ENCODE peak calls at places on chromosomes 13 and 19, in five cellular contexts. One of them, this sample, is unnamed.

GRCh38 chr13:44664308-44664707 is 88.2 kb upstream of the TSC22D1 start:
- DNase-seq in sigmoid colon: no peak
- DNase-seq in AG10803: no peak
- DNase-seq in tibial nerve: no peak
- DNase-seq in fibroblast of mammary gland: no peak
- DNase-seq in this sample: no peak

GRCh38 chr19:55498246-55498645 is 10.0 kb downstream of the SSC5D start:
- DNase-seq in sigmoid colon: no peak
- DNase-seq in AG10803: no peak
- DNase-seq in tibial nerve: no peak
- DNase-seq in fibroblast of mammary gland: no peak
- DNase-seq in this sample: no peak

GRCh38 chr19:38792250-38793111 is 3.5 kb downstream of the LGALS7B start:
- DNase-seq in sigmoid colon: peak
- DNase-seq in AG10803: no peak
- DNase-seq in tibial nerve: no peak
- DNase-seq in fibroblast of mammary gland: peak
- DNase-seq in this sample: peak

GRCh38 chr13:27403727-27404385 is 20.6 kb upstream of the GTF3A start:
- DNase-seq in sigmoid colon: no peak
- DNase-seq in AG10803: no peak
- DNase-seq in tibial nerve: no peak
- DNase-seq in fibroblast of mammary gland: no peak
- DNase-seq in this sample: no peak

GRCh38 chr19:10044390-10044789 is 31.1 kb downstream of the RDH8 start:
- DNase-seq in sigmoid colon: no peak
- DNase-seq in AG10803: no peak
- DNase-seq in tibial nerve: no peak
- DNase-seq in fibroblast of mammary gland: no peak
- DNase-seq in this sample: no peak

GRCh38 chr19:56692496-56692895 is 20.9 kb upstream of the ZNF835 start:
- DNase-seq in sigmoid colon: no peak
- DNase-seq in AG10803: no peak
- DNase-seq in tibial nerve: no peak
- DNase-seq in fibroblast of mammary gland: no peak
- DNase-seq in this sample: no peak

GRCh38 chr19:39129116-39129515 is 3.5 kb downstream of the PAK4 start:
- DNase-seq in sigmoid colon: no peak
- DNase-seq in AG10803: no peak
- DNase-seq in tibial nerve: no peak
- DNase-seq in fibroblast of mammary gland: no peak
- DNase-seq in this sample: no peak

GRCh38 chr19:4556574-4557185 is 2.8 kb downstream of the SEMA6B start:
- DNase-seq in sigmoid colon: no peak
- DNase-seq in AG10803: no peak
- DNase-seq in tibial nerve: no peak
- DNase-seq in fibroblast of mammary gland: peak
- DNase-seq in this sample: no peak

GRCh38 chr13:34039678-34040077 is 221.7 kb downstream of the RFC3 start:
- DNase-seq in sigmoid colon: no peak
- DNase-seq in AG10803: no peak
- DNase-seq in tibial nerve: no peak
- DNase-seq in fibroblast of mammary gland: no peak
- DNase-seq in this sample: no peak

GRCh38 chr19:58317481-58318072 is 9.2 kb upstream of the ZSCAN22 start:
- DNase-seq in sigmoid colon: no peak
- DNase-seq in AG10803: peak
- DNase-seq in tibial nerve: no peak
- DNase-seq in fibroblast of mammary gland: peak
- DNase-seq in this sample: peak

GRCh38 chr19:17686592-17687042 is 1.5 kb downstream of the UNC13A start:
- DNase-seq in sigmoid colon: no peak
- DNase-seq in AG10803: no peak
- DNase-seq in tibial nerve: no peak
- DNase-seq in fibroblast of mammary gland: no peak
- DNase-seq in this sample: peak

GRCh38 chr13:112062619-112063308 is 4.2 kb upstream of the SOX1 start:
- DNase-seq in sigmoid colon: no peak
- DNase-seq in AG10803: no peak
- DNase-seq in tibial nerve: no peak
- DNase-seq in fibroblast of mammary gland: no peak
- DNase-seq in this sample: no peak
- TF ChIP-seq CTCF in sigmoid colon: no peak
- TF ChIP-seq CTCF in AG10803: no peak
- TF ChIP-seq CTCF in tibial nerve: no peak
- TF ChIP-seq CTCF in fibroblast of mammary gland: no peak
- TF ChIP-seq CTCF in this sample: peak

DNA sequence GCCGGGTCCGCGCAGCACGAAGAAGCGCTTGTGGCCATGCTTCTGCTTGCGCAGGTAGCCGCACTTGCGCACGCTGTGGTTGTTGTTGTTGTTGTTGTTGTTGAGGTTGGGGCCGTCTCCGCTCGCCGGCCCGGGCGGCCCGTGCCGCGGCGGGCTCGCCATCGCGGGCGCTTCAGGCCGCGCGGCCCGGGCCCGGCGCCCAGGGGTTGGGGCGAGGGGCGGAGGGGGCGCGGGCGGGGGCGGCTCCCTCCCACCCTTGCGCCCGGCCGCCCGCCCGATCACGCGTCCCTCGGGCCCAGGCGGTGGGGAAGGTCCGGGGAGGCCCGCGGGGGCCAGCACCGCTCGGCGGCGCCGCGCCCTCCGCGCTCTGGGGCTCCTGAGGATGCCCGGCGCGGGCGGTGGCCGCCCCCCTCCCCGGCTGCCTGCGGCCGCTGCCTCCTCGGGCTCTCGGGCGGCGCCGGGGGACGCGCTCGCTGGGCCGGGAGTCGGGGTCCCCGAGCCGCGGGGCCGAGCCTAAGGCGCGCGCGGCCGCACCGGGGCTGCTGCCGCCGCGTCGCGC is 412 bp downstream of the IRS2 start:
- DNase-seq in sigmoid colon: no peak
- DNase-seq in AG10803: no peak
- DNase-seq in tibial nerve: no peak
- DNase-seq in fibroblast of mammary gland: no peak
- DNase-seq in this sample: no peak
- H3K4me3 ChIP-seq in sigmoid colon: peak
- H3K4me3 ChIP-seq in AG10803: peak
- H3K4me3 ChIP-seq in tibial nerve: peak
- H3K4me3 ChIP-seq in fibroblast of mammary gland: peak
- H3K4me3 ChIP-seq in this sample: peak

GRCh38 chr19:14347999-14348889 is 33.0 kb upstream of the ADGRE5 start:
- DNase-seq in sigmoid colon: peak
- DNase-seq in AG10803: peak
- DNase-seq in tibial nerve: peak
- DNase-seq in fibroblast of mammary gland: peak
- DNase-seq in this sample: peak
- TF ChIP-seq CTCF in sigmoid colon: peak
- TF ChIP-seq CTCF in AG10803: peak
- TF ChIP-seq CTCF in tibial nerve: peak
- TF ChIP-seq CTCF in fibroblast of mammary gland: peak
- TF ChIP-seq CTCF in this sample: peak

GRCh38 chr13:51158365-51158764 is 47.3 kb upstream of the C13orf42 start:
- DNase-seq in sigmoid colon: no peak
- DNase-seq in AG10803: no peak
- DNase-seq in tibial nerve: no peak
- DNase-seq in fibroblast of mammary gland: no peak
- DNase-seq in this sample: no peak

GRCh38 chr13:51153527-51153926 is 42.5 kb upstream of the C13orf42 start:
- DNase-seq in sigmoid colon: no peak
- DNase-seq in AG10803: no peak
- DNase-seq in tibial nerve: no peak
- DNase-seq in fibroblast of mammary gland: no peak
- DNase-seq in this sample: no peak

GRCh38 chr13:51156666-51157065 is 45.6 kb upstream of the C13orf42 start:
- DNase-seq in sigmoid colon: no peak
- DNase-seq in AG10803: no peak
- DNase-seq in tibial nerve: no peak
- DNase-seq in fibroblast of mammary gland: no peak
- DNase-seq in this sample: no peak

GRCh38 chr13:51154029-51154555 is 43.0 kb upstream of the C13orf42 start:
- DNase-seq in sigmoid colon: no peak
- DNase-seq in AG10803: peak
- DNase-seq in tibial nerve: no peak
- DNase-seq in fibroblast of mammary gland: peak
- DNase-seq in this sample: peak

GRCh38 chr13:51158923-51159322 is 47.8 kb upstream of the C13orf42 start:
- DNase-seq in sigmoid colon: no peak
- DNase-seq in AG10803: peak
- DNase-seq in tibial nerve: no peak
- DNase-seq in fibroblast of mammary gland: peak
- DNase-seq in this sample: no peak
- H3K4me3 ChIP-seq in sigmoid colon: no peak
- H3K4me3 ChIP-seq in AG10803: no peak
- H3K4me3 ChIP-seq in tibial nerve: no peak
- H3K4me3 ChIP-seq in fibroblast of mammary gland: no peak
- H3K4me3 ChIP-seq in this sample: no peak

This sample was measured in astrocyte of the spinal cord.